ENCODE peak calls at places on chromosomes 1 and 21, in five cellular contexts. R is A549, D is neuronal stem cell, H is Calu3, E is upper lobe of right lung. A is an unnamed sample.

GRCh38 chr21:26732442-26733221 is 112.6 kb downstream of the ADAMTS1 start:
- DNase-seq in E (peak), H (peak), R (peak), D (peak), A (no peak)

GRCh38 chr1:39699419-39699818 is 8.2 kb upstream of the HPCAL4 start:
- DNase-seq in D (no peak), H (no peak), E (no peak), R (no peak), A (no peak)

GRCh38 chr1:231630558-231631205 is 4.1 kb downstream of the DISC1 start:
- DNase-seq in H (no peak), E (no peak), D (no peak), R (no peak), A (no peak)

GRCh38 chr1:115192200-115192767 is 103.0 kb upstream of the TSPAN2 start:
- DNase-seq in H (no peak), E (no peak), R (no peak), D (no peak), A (no peak)

GRCh38 chr1:42165511-42166210 is 1.1 kb upstream of the GUCA2A start:
- DNase-seq in R (peak), E (peak), H (peak), D (no peak), A (no peak)

GRCh38 chr1:25590096-25590824 is 26.3 kb upstream of the MAN1C1 start:
- DNase-seq in R (no peak), D (no peak), H (no peak), E (peak), A (no peak)

GRCh38 chr1:160669802-160670201 is 23.0 kb upstream of the SLAMF1 start:
- DNase-seq in E (no peak), R (no peak), D (no peak), H (no peak), A (no peak)

GRCh38 chr1:40001456-40001855 is 39.1 kb upstream of the CAP1 start:
- DNase-seq in D (no peak), H (no peak), R (no peak), E (no peak), A (no peak)

GRCh38 chr1:91913018-91913417 is 27.1 kb upstream of the TGFBR3 start:
- DNase-seq in E (no peak), H (no peak), D (no peak), R (no peak), A (no peak)

GRCh38 chr1:175208773-175209492 is 16.4 kb upstream of the KIAA0040 start:
- DNase-seq in R (no peak), E (no peak), H (no peak), D (no peak), A (no peak)

GRCh38 chr1:226985839-226986463 is 45.9 kb downstream of the COQ8A start:
- DNase-seq in D (no peak), H (no peak), R (no peak), E (no peak), A (no peak)

GRCh38 chr1:8782001-8782620 is 35.3 kb downstream of the RERE start:
- DNase-seq in D (no peak), H (no peak), E (no peak), R (no peak), A (no peak)

GRCh38 chr1:157702308-157702825 is 1.8 kb upstream of the FCRL3 start:
- DNase-seq in H (no peak), R (no peak), E (no peak), D (no peak), A (no peak)

GRCh38 chr1:209625791-209626285 is 26.4 kb downstream of the LAMB3 start:
- DNase-seq in H (no peak), D (no peak), E (no peak), R (no peak), A (no peak)

GRCh38 chr1:84253041-84253440 is 48.5 kb upstream of the SAMD13 start:
- DNase-seq in R (peak), D (no peak), E (no peak), H (no peak), A (no peak)

GRCh38 chr1:64848136-64848535 is 103.3 kb downstream of the RAVER2 start:
- DNase-seq in D (no peak), H (no peak), E (no peak), R (no peak), A (no peak)

GRCh38 chr1:65955071-65955470 is 162.4 kb downstream of the PDE4B start:
- DNase-seq in D (no peak), H (peak), R (no peak), E (no peak), A (no peak)

GRCh38 chr21:41663805-41664788 is 102.8 kb downstream of the RIPK4 start:
- DNase-seq in D (peak), R (peak), H (peak), E (no peak), A (no peak)

GRCh38 chr21:28644762-28645161 is 347.9 kb downstream of the LTN1 start:
- DNase-seq in R (no peak), H (no peak), E (no peak), D (no peak), A (no peak)

GRCh38 chr1:77039739-77040138 is 172.5 kb downstream of the ST6GALNAC5 start:
- DNase-seq in E (no peak), H (peak), D (no peak), R (peak), A (no peak)

GRCh38 chr1:210758761-210759160 is 375.2 kb downstream of the KCNH1 start:
- DNase-seq in D (no peak), E (no peak), R (no peak), H (no peak), A (no peak)

GRCh38 chr1:198641506-198641905 is 2.7 kb downstream of the PTPRC start:
- DNase-seq in E (no peak), D (no peak), H (no peak), R (no peak), A (no peak)

GRCh38 chr1:22752339-22752738 is 41.7 kb downstream of the EPHB2 start:
- DNase-seq in E (no peak), D (no peak), H (no peak), R (no peak), A (no peak)

GRCh38 chr1:37308571-37308960 is 165.8 kb upstream of the ZC3H12A start:
- DNase-seq in H (no peak), D (no peak), R (no peak), E (no peak), A (no peak)

GRCh38 chr1:20280399-20280798 is 10.3 kb upstream of the VWA5B1 start:
- DNase-seq in E (no peak), R (no peak), H (no peak), D (no peak), A (no peak)

GRCh38 chr21:32771134-32771523 is 426 bp downstream of the PAXBP1 start:
- DNase-seq in E (peak), H (peak), D (no peak), R (peak), A (no peak)

GRCh38 chr21:17492415-17493168 is 20.3 kb upstream of the CXADR start:
- DNase-seq in R (no peak), H (no peak), E (no peak), D (no peak), A (no peak)

GRCh38 chr21:31180256-31181088 is 142.2 kb upstream of the KRTAP19-8 start:
- DNase-seq in D (no peak), H (peak), E (no peak), R (peak), A (no peak)

GRCh38 chr1:51236548-51237312 is 657 bp downstream of the RNF11 start:
- DNase-seq in D (peak), E (peak), R (no peak), H (peak), A (no peak)

GRCh38 chr1:35505911-35506798 is 51.0 kb downstream of the KIAA0319L start:
- DNase-seq in E (no peak), D (no peak), R (peak), H (peak), A (no peak)

GRCh38 chr1:2611034-2611501 is 21.7 kb downstream of the MMEL1 start:
- DNase-seq in E (peak), R (no peak), H (peak), D (peak), A (no peak)

GRCh38 chr1:12163210-12163609 is 3.6 kb upstream of the TNFRSF1B start:
- DNase-seq in D (no peak), E (no peak), R (no peak), H (no peak), A (no peak)

GRCh38 chr1:31855038-31855845 is 39.4 kb upstream of the SPOCD1 start:
- DNase-seq in H (no peak), D (no peak), R (peak), E (no peak), A (no peak)

GRCh38 chr1:247360116-247360898 is 28.6 kb upstream of the ZNF496 start:
- DNase-seq in R (no peak), D (no peak), E (no peak), H (no peak), A (no peak)

GRCh38 chr1:53594391-53595180 is 135.4 kb downstream of the DMRTB1 start:
- DNase-seq in D (no peak), H (no peak), E (peak), R (no peak), A (no peak)

GRCh38 chr1:39130297-39130696 is 74.2 kb upstream of the MACF1 start:
- DNase-seq in E (no peak), H (no peak), R (peak), D (no peak), A (no peak)

GRCh38 chr1:219391297-219391696 is 217.6 kb downstream of the LYPLAL1 start:
- DNase-seq in D (no peak), H (no peak), E (no peak), R (no peak), A (no peak)